ENCODE peak calls at places on chromosomes 1 and 21, in six cellular contexts. F, C, R, O, L and E are unnamed samples.

GRCh38 chr1:183515002-183515689 is 42.8 kb downstream of the SMG7 start:
- DNase-seq in O (peak), L (no peak), R (no peak), F (no peak), C (no peak), E (no peak)

GRCh38 chr21:41886331-41886730 is 7.2 kb upstream of the PRDM15 start:
- DNase-seq in L (no peak), C (no peak), R (no peak), O (no peak), F (no peak), E (no peak)

GRCh38 chr1:82227696-82228095 is 427.0 kb downstream of the ADGRL2 start:
- DNase-seq in F (no peak), R (no peak), C (no peak), L (no peak), O (peak), E (no peak)

GRCh38 chr1:165069829-165070228 is 286.7 kb downstream of the LMX1A start:
- DNase-seq in F (no peak), C (no peak), L (no peak), R (no peak), O (no peak), E (no peak)

GRCh38 chr1:195981448-195982139 is 626.6 kb downstream of the KCNT2 start:
- DNase-seq in C (no peak), R (no peak), L (no peak), O (no peak), F (no peak), E (no peak)

GRCh38 chr1:93977546-93977945 is 68.3 kb upstream of the GCLM start:
- DNase-seq in C (no peak), L (no peak), F (no peak), O (no peak), R (no peak), E (no peak)

GRCh38 chr21:45376459-45377324 is 28.3 kb upstream of the COL18A1 start:
- DNase-seq in L (no peak), O (no peak), R (no peak), C (peak), F (no peak), E (no peak)

GRCh38 chr1:26280333-26281042 is 602 bp downstream of the SH3BGRL3 start:
- DNase-seq in C (no peak), L (peak), F (no peak), R (peak), O (peak), E (peak)

GRCh38 chr1:43435146-43436145 is 18.3 kb downstream of the HYI start:
- DNase-seq in R (peak), F (no peak), L (no peak), O (no peak), C (peak), E (no peak)